ENCODE peak calls at places on chromosomes 1 and 21, in five cellular contexts. A is esophagus muscularis mucosa, L is H1, Q is ovary, K is A549. N is an unnamed sample.

GRCh38 chr1:39554277-39554676 is 22.3 kb downstream of the PABPC4 start:
- DNase-seq in Q (no peak), K (no peak), A (no peak), L (no peak), N (no peak)

GRCh38 chr1:184143449-184143848 is 91.9 kb downstream of the TSEN15 start:
- DNase-seq in A (no peak), K (no peak), Q (no peak), L (no peak), N (no peak)

GRCh38 chr1:245692318-245692717 is 537.5 kb downstream of the KIF26B start:
- DNase-seq in L (no peak), Q (no peak), K (no peak), A (no peak), N (peak)

GRCh38 chr1:205183676-205184335 is 27.7 kb downstream of the DSTYK start:
- DNase-seq in A (no peak), K (no peak), L (no peak), Q (no peak), N (no peak)

GRCh38 chr1:217407426-217407825 is 223.5 kb downstream of the GPATCH2 start:
- DNase-seq in L (no peak), Q (no peak), A (no peak), K (no peak), N (no peak)

GRCh38 chr21:31161157-31161556 is 122.9 kb upstream of the KRTAP19-8 start:
- DNase-seq in A (peak), L (no peak), Q (no peak), K (no peak), N (no peak)

GRCh38 chr21:32475162-32475812 is 62.8 kb downstream of the EVA1C start:
- DNase-seq in K (peak), L (no peak), A (no peak), Q (peak), N (no peak)

GRCh38 chr1:200302893-200303250 is 107.0 kb downstream of the ZNF281 start:
- DNase-seq in Q (no peak), A (no peak), L (no peak), K (peak), N (peak)

GRCh38 chr1:8889925-8890785 is 11.7 kb upstream of the ENO1 start:
- DNase-seq in Q (peak), K (peak), A (peak), L (no peak), N (peak)

GRCh38 chr1:246765521-246765920 is 41.3 kb downstream of the SCCPDH start:
- DNase-seq in A (no peak), L (no peak), K (no peak), Q (no peak), N (no peak)

GRCh38 chr1:169534653-169535052 is 48.9 kb upstream of the SLC19A2 start:
- DNase-seq in Q (no peak), A (no peak), K (no peak), L (no peak), N (no peak)

GRCh38 chr1:54010415-54011117 is 7.4 kb downstream of the LDLRAD1 start:
- DNase-seq in L (no peak), A (peak), Q (no peak), K (no peak), N (no peak)

GRCh38 chr1:230851291-230851691 is 17.0 kb downstream of the C1orf198 start:
- DNase-seq in K (no peak), Q (no peak), L (no peak), A (no peak), N (no peak)

GRCh38 chr1:66493731-66494130 is 40.2 kb upstream of the SGIP1 start:
- DNase-seq in A (no peak), Q (no peak), L (no peak), K (no peak), N (no peak)

GRCh38 chr1:56755911-56756310 is 63.3 kb downstream of the FYB2 start:
- DNase-seq in L (no peak), Q (no peak), A (no peak), K (no peak), N (no peak)

GRCh38 chr1:186967659-186968394 is 139.1 kb downstream of the PLA2G4A start:
- DNase-seq in K (peak), Q (no peak), A (no peak), L (no peak), N (no peak)

GRCh38 chr1:3032970-3033794 is 11.9 kb downstream of the ACTRT2 start:
- DNase-seq in L (no peak), A (no peak), K (no peak), Q (peak), N (peak)

DNA sequence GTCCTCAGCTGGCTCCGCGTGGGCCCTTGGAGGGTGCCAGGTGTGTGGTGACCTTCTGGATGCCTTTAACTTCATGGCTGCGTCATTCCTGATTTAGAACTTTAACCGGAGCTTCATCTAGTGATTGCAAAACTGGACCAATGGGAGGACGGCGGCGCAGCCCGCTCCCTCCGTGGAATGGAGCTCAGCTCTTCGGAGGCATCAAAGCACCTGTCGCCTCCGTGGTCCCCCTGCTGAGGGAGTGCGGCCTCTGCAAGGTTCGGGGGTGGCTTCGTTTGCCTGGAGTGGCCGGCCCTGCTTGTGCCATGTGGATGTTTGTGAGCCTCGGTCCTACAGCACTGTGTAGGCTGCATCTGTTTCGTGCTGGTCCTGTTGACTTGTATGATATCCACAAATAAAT is 14.2 kb downstream of the CSTB start:
- DNase-seq in K (no peak), Q (no peak), A (no peak), L (no peak), N (peak)
- H3K27ac ChIP-seq in K (no peak), Q (no peak), A (no peak), L (no peak), N (no peak)

DNA sequence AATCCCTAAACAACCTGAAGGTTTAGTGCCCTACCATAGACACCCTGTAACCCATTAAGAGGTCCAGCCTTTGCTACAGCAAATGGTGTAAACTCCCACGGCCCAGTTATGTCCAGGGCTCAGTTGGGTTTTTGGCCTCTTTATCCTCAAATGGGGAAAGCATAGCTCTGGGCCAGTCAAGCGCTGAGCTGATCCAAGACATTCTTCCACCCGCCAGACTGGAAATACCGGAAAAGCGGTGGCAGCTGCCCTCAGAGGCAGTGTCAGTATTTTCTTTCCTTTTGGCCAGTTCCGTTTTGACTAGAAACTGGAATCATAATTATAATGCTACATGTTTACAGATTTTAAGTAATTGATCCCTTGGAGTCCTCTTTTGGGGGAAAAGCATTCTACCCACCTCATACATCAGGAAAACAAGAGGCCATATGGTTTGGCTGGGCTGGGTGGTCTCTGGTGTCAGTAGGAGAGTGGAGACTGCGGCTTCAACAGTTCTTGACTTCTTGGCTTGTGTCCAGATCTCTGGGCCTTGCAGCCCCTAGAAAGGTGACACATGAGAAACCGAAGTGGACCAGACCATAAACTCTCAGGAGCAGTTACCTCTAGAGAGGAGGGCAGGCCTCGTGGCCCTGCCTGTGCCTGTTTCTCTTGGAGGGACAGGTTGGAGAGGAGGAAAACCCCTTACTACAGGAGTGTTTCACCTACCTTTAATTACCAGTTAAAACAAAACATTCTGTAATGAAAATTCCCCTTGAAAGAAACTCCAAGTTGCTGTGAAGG is 30.2 kb upstream of the CLDN14 start:
- DNase-seq in A (no peak), Q (no peak), K (no peak), L (no peak), N (peak)
- TF ChIP-seq EP300 in A (no peak), Q (no peak), K (no peak), L (no peak), N (peak)

GRCh38 chr1:24107462-24108225 is 4.3 kb downstream of the MYOM3 start:
- DNase-seq in L (no peak), A (no peak), Q (no peak), K (peak), N (no peak)
- H3K4me3 ChIP-seq in L (no peak), A (no peak), Q (no peak), K (peak), N (no peak)

DNA sequence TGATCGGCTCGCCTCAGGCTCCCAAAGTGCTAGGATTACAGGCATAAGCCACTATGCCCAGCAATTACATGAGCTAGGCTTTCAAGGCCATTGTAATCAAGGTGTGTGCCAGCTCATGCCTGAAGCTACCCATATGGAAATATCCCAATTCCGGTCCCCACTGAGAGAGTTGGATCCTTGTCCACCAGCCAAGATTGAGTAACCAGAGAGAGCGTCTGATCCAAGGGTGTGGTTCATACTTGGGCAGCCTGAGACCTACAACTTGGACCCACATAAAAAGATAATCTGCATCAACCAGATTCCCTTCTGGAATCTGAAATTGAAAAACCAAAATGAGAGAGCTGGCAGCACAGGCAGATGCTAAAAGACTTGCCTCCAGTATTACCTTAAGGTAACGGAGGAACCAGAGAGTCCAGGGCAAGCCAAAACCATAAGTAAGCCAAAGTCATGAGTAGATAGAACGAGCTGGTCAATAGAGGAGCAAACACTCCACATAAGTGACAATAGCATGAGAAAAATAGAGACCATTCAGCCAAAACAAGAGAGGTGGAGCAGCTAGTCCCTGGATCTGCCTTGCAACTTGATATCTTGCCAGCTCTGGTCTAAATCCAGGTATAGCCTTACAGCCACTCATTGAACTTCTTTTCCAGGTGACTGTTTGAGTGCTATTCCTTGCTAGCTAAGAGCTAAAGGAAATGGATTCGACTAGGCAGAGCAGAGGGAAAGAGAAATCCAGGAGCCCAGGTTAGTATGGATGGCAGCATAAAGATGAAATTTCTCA is 63.8 kb upstream of the ATP1A1 start:
- DNase-seq in L (no peak), K (no peak), A (peak), Q (no peak), N (no peak)
- H3K27ac ChIP-seq in L (no peak), K (no peak), A (no peak), Q (no peak), N (no peak)

GRCh38 chr1:162351443-162351842 is 25.2 kb downstream of the SPATA46 start:
- DNase-seq in Q (no peak), L (no peak), K (no peak), A (no peak), N (no peak)
- TF ChIP-seq EP300 in Q (no peak), L (no peak), K (no peak), A (no peak), N (no peak)

GRCh38 chr21:41211041-41211426 is 43.1 kb downstream of the BACE2 start:
- DNase-seq in A (no peak), Q (no peak), K (no peak), L (no peak), N (no peak)

GRCh38 chr21:41210405-41211040 is 42.6 kb downstream of the BACE2 start:
- DNase-seq in L (no peak), Q (no peak), A (no peak), K (no peak), N (no peak)

GRCh38 chr21:41204736-41205135 is 36.8 kb downstream of the BACE2 start:
- DNase-seq in K (no peak), Q (no peak), A (no peak), L (no peak), N (no peak)

GRCh38 chr21:41208946-41209345 is 41.0 kb downstream of the BACE2 start:
- DNase-seq in L (no peak), K (no peak), Q (no peak), A (no peak), N (no peak)

GRCh38 chr21:41207401-41208388 is 39.7 kb downstream of the BACE2 start:
- DNase-seq in L (no peak), A (no peak), Q (no peak), K (no peak), N (no peak)
- H3K4me3 ChIP-seq in L (no peak), A (peak), Q (no peak), K (no peak), N (no peak)

GRCh38 chr1:225504776-225505175 is 76.9 kb upstream of the LBR start:
- DNase-seq in A (no peak), K (no peak), L (no peak), Q (no peak), N (no peak)

GRCh38 chr1:225509376-225509707 is 81.5 kb upstream of the LBR start:
- DNase-seq in A (no peak), Q (no peak), K (no peak), L (no peak), N (no peak)

GRCh38 chr1:225508538-225509375 is 80.9 kb upstream of the LBR start:
- DNase-seq in L (peak), K (peak), A (no peak), Q (no peak), N (no peak)

GRCh38 chr1:225509770-225510169 is 81.9 kb upstream of the LBR start:
- DNase-seq in K (no peak), A (no peak), Q (no peak), L (no peak), N (no peak)

DNA sequence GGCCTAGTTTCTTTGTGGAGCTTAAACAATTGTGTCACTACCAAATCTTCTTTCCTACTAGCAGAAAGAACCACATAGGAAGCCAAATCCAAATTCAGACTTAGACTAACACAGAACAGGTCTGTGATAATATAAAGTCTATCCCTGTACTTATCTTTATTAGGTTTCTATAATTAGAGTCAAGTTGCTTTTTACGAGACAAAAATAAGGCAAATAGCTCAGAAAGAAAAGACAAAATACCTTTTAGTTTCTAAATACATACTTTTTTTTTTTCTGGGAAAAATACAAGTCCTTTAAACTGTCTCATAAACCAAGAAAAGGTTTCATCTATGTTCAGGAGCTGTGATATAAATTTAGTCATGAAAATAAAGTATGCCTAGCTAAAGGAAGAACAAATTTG is 78.9 kb upstream of the LBR start:
- DNase-seq in K (no peak), L (no peak), A (no peak), Q (no peak), N (no peak)
- H3K27ac ChIP-seq in K (no peak), L (no peak), A (no peak), Q (no peak), N (no peak)

DNA sequence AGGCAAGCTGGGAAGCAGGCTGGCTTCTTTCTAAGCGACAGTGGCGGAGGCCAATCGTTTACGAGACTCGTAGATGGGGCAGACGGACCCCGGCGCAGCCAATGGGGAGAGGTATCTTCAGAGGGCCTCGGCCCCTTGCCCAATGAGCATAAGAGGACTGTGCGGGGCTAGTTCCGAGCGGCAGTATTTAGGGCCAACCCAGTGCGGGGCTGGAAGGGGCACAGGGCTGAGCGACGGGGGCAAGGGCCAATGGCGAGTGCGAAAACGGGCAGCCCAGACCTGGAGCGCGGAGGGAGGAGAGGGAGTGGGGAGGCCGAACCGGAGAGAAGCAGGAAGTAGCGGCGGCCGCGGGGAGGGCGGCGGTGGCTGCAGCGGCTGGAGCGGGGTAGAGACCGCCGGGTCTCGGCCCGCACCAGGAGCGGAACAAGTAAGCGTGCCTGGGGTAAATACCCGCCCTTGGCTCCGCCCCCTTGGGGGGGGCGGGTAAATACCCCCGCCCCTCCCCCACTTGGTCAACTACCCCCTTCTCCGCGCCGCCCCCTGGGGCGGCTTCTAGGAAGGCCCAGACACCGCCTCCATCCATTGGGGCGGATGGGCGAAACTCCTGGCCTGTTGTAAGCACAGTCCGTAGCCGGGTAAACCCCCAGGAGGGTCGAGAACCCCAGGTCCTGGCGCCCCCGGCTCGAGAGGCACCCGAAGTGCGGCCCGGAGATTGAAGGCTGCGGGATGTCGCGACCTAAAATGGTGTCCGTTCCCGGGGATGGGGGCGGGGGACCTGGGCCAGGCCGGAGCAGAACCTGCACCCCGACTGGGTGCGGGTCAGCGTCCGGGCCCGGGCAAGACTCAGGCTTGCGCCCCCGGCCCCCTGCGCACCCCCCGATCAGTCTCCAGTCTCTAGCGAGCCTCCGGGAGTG is at the start of gene ZNF687:
- DNase-seq in K (peak), A (peak), L (peak), Q (peak), N (peak)
- TF ChIP-seq EP300 in K (no peak), A (no peak), L (no peak), Q (no peak), N (no peak)

N was measured in upper lobe of left lung.